ENCODE peak calls at places on chromosomes 13 and 19, in eight cellular contexts. Y, N, A, X, J, L, U and V are unnamed samples.

GRCh38 chr19:54325194-54325621 is 12.2 kb upstream of the LILRA5 start:
- DNase-seq in Y (peak; percentile 40), N (no peak), A (peak; percentile 43), X (peak; percentile 29), J (peak; percentile 22), L (peak; percentile 11), U (peak; percentile 43), V (peak; percentile 17)

GRCh38 chr13:41470187-41470586 is 12.8 kb downstream of the RGCC start:
- DNase-seq in Y (no peak), N (no peak), A (peak; percentile 40), X (no peak), J (no peak), L (no peak), U (no peak), V (no peak)

GRCh38 chr19:45973564-45974338 is at the start of gene NOVA2:
- DNase-seq in Y (no peak), N (peak; percentile 47), A (no peak), X (no peak), J (no peak), L (no peak), U (no peak), V (no peak)

GRCh38 chr19:48290923-48291700 is 21.2 kb downstream of the ZNF114 start:
- DNase-seq in Y (peak; percentile 37), N (peak; percentile 75), A (peak; percentile 61), X (peak; percentile 46), J (peak; percentile 47), L (peak; percentile 56), U (peak; percentile 62), V (peak; percentile 47)

GRCh38 chr13:25761041-25761440 is 290.8 kb downstream of the SHISA2 start:
- DNase-seq in Y (no peak), N (no peak), A (no peak), X (no peak), J (no peak), L (no peak), U (no peak), V (no peak)

GRCh38 chr19:46764817-46765291 is 18.6 kb upstream of the STRN4 start:
- DNase-seq in Y (no peak), N (no peak), A (no peak), X (no peak), J (no peak), L (no peak), U (no peak), V (no peak)

GRCh38 chr13:30577381-30577780 is 40.3 kb upstream of the USPL1 start:
- DNase-seq in Y (peak; percentile 62), N (no peak), A (peak; percentile 15), X (no peak), J (no peak), L (peak; percentile 53), U (peak; percentile 16), V (peak; percentile 17)

GRCh38 chr13:110306960-110307696 is at the start of the genes COL4A1 and COL4A2:
- DNase-seq in Y (no peak), N (peak; percentile 78), A (no peak), X (no peak), J (no peak), L (no peak), U (no peak), V (no peak)

GRCh38 chr19:41409288-41409687 is 11.7 kb downstream of the BCKDHA start:
- DNase-seq in Y (no peak), N (no peak), A (no peak), X (no peak), J (no peak), L (no peak), U (no peak), V (no peak)

GRCh38 chr13:57030671-57031070 is 110.0 kb upstream of the PRR20A start:
- DNase-seq in Y (no peak), N (no peak), A (no peak), X (no peak), J (no peak), L (no peak), U (no peak), V (no peak)

GRCh38 chr13:53873558-53873957 is 844.9 kb downstream of the OLFM4 start:
- DNase-seq in Y (peak; percentile 10), N (no peak), A (no peak), X (no peak), J (no peak), L (no peak), U (no peak), V (no peak)

GRCh38 chr13:93338906-93339305 is 112.3 kb downstream of the GPC6 start:
- DNase-seq in Y (no peak), N (no peak), A (no peak), X (no peak), J (no peak), L (no peak), U (no peak), V (no peak)

GRCh38 chr19:12695090-12695489 is 1.3 kb downstream of the FBXW9 start:
- DNase-seq in Y (no peak), N (no peak), A (no peak), X (no peak), J (no peak), L (no peak), U (no peak), V (no peak)

GRCh38 chr19:7507884-7508283 is 8.0 kb upstream of the ZNF358 start:
- DNase-seq in Y (no peak), N (peak; percentile 82), A (no peak), X (no peak), J (no peak), L (no peak), U (no peak), V (no peak)

GRCh38 chr13:99386911-99387788 is 80.0 kb upstream of the GPR183 start:
- DNase-seq in Y (peak; percentile 87), N (no peak), A (peak; percentile 91), X (peak; percentile 83), J (peak; percentile 79), L (no peak), U (peak; percentile 77), V (peak; percentile 71)